ENCODE peak calls at places on chromosomes 5 and 9, in ten cellular contexts. N, J, D, R, L, Y, B, O, I and P are unnamed samples.

GRCh38 chr9:133603165-133603927 is 5.8 kb downstream of the FAM163B start:
- DNase-seq in N (no peak), J (no peak), D (no peak), R (no peak), L (no peak), Y (no peak), B (no peak), O (no peak), I (no peak), P (peak)

GRCh38 chr9:15282567-15282966 is 24.4 kb downstream of the TTC39B start:
- DNase-seq in N (no peak), J (no peak), D (no peak), R (no peak), L (no peak), Y (no peak), B (no peak), O (no peak), I (no peak), P (no peak)

GRCh38 chr5:32710859-32711692 is at the start of gene NPR3:
- DNase-seq in N (no peak), J (peak), D (peak), R (no peak), L (no peak), Y (peak), B (no peak), O (no peak), I (no peak), P (peak)

GRCh38 chr5:87229780-87230179 is 37.9 kb upstream of the RASA1 start:
- DNase-seq in N (no peak), J (no peak), D (peak), R (no peak), L (no peak), Y (no peak), B (no peak), O (no peak), I (no peak), P (no peak)

GRCh38 chr5:176788091-176788490 is 22.3 kb upstream of the UNC5A start:
- DNase-seq in N (no peak), J (no peak), D (no peak), R (no peak), L (no peak), Y (no peak), B (no peak), O (no peak), I (no peak), P (peak)

GRCh38 chr9:15299374-15299939 is 7.6 kb downstream of the TTC39B start:
- DNase-seq in N (no peak), J (no peak), D (no peak), R (no peak), L (no peak), Y (no peak), B (no peak), O (peak), I (no peak), P (no peak)

GRCh38 chr9:121107041-121107440 is 32.3 kb downstream of the CNTRL start:
- DNase-seq in N (no peak), J (peak), D (no peak), R (no peak), L (no peak), Y (no peak), B (no peak), O (no peak), I (no peak), P (no peak)

GRCh38 chr5:88691945-88692868 is 190.8 kb downstream of the MEF2C start:
- DNase-seq in N (no peak), J (no peak), D (no peak), R (peak), L (no peak), Y (no peak), B (no peak), O (no peak), I (no peak), P (peak)

GRCh38 chr9:87564111-87564510 is 66.4 kb downstream of the DAPK1 start:
- DNase-seq in N (no peak), J (no peak), D (no peak), R (no peak), L (no peak), Y (no peak), B (peak), O (no peak), I (no peak), P (no peak)

GRCh38 chr5:173886157-173886556 is 2.0 kb upstream of the CPEB4 start:
- DNase-seq in N (no peak), J (no peak), D (no peak), R (no peak), L (no peak), Y (no peak), B (no peak), O (no peak), I (no peak), P (no peak)

GRCh38 chr5:159459951-159460538 is 129.8 kb upstream of the IL12B start:
- DNase-seq in N (no peak), J (no peak), D (peak), R (no peak), L (no peak), Y (no peak), B (peak), O (no peak), I (no peak), P (no peak)

GRCh38 chr5:116378007-116378831 is 196.4 kb downstream of the SEMA6A start:
- DNase-seq in N (peak), J (no peak), D (no peak), R (no peak), L (no peak), Y (no peak), B (no peak), O (no peak), I (no peak), P (no peak)

GRCh38 chr9:88184986-88185385 is 46.7 kb upstream of the SPATA31C2 start:
- DNase-seq in N (peak), J (no peak), D (no peak), R (no peak), L (no peak), Y (no peak), B (no peak), O (no peak), I (no peak), P (no peak)

GRCh38 chr5:39190311-39191102 is 28.9 kb downstream of the FYB1 start:
- DNase-seq in N (no peak), J (no peak), D (no peak), R (no peak), L (no peak), Y (no peak), B (no peak), O (no peak), I (no peak), P (no peak)

GRCh38 chr5:61701877-61702602 is 370.0 kb downstream of the ZSWIM6 start:
- DNase-seq in N (no peak), J (no peak), D (no peak), R (no peak), L (no peak), Y (no peak), B (no peak), O (no peak), I (no peak), P (no peak)

GRCh38 chr9:132800038-132800648 is 77.9 kb downstream of the AK8 start:
- DNase-seq in N (peak), J (peak), D (peak), R (peak), L (peak), Y (peak), B (peak), O (peak), I (peak), P (peak)

GRCh38 chr5:674630-675011 is 18.5 kb downstream of the TPPP start:
- DNase-seq in N (no peak), J (no peak), D (no peak), R (no peak), L (no peak), Y (no peak), B (no peak), O (no peak), I (no peak), P (no peak)

GRCh38 chr9:94772654-94773303 is 46.3 kb downstream of the AOPEP start:
- DNase-seq in N (peak), J (no peak), D (peak), R (peak), L (no peak), Y (no peak), B (peak), O (no peak), I (no peak), P (no peak)

GRCh38 chr5:170333161-170333909 is 35.8 kb upstream of the LCP2 start:
- DNase-seq in N (no peak), J (no peak), D (no peak), R (no peak), L (no peak), Y (no peak), B (peak), O (peak), I (peak), P (peak)

GRCh38 chr5:179819296-179820126 is 1.2 kb upstream of the SQSTM1 start:
- DNase-seq in N (no peak), J (peak), D (peak), R (peak), L (peak), Y (peak), B (peak), O (no peak), I (no peak), P (peak)

GRCh38 chr9:35618325-35618727 is at the start of gene CD72:
- DNase-seq in N (no peak), J (no peak), D (no peak), R (no peak), L (peak), Y (no peak), B (no peak), O (no peak), I (no peak), P (peak)

GRCh38 chr9:111036068-111036789 is 2.0 kb downstream of the LPAR1 start:
- DNase-seq in N (peak), J (peak), D (peak), R (peak), L (no peak), Y (peak), B (peak), O (no peak), I (peak), P (peak)

GRCh38 chr5:61307611-61308010 is 24.4 kb upstream of the ZSWIM6 start:
- DNase-seq in N (no peak), J (no peak), D (no peak), R (no peak), L (no peak), Y (no peak), B (no peak), O (no peak), I (no peak), P (no peak)

GRCh38 chr9:89138463-89139390 is 39.9 kb downstream of the SHC3 start:
- DNase-seq in N (no peak), J (no peak), D (peak), R (no peak), L (no peak), Y (no peak), B (peak), O (no peak), I (no peak), P (no peak)

GRCh38 chr5:154390746-154391359 is 54.9 kb upstream of the SAP30L start:
- DNase-seq in N (no peak), J (no peak), D (no peak), R (no peak), L (no peak), Y (no peak), B (no peak), O (no peak), I (no peak), P (no peak)

GRCh38 chr5:44388504-44389409 is 463 bp downstream of the FGF10 start:
- DNase-seq in N (peak), J (no peak), D (peak), R (no peak), L (no peak), Y (peak), B (peak), O (no peak), I (no peak), P (peak)

GRCh38 chr9:38680827-38681226 is 39.1 kb downstream of the FAM240B start:
- DNase-seq in N (no peak), J (no peak), D (no peak), R (no peak), L (no peak), Y (no peak), B (peak), O (no peak), I (no peak), P (no peak)

GRCh38 chr5:62043289-62044274 is 262.4 kb upstream of the KIF2A start:
- DNase-seq in N (peak), J (no peak), D (no peak), R (no peak), L (no peak), Y (no peak), B (no peak), O (no peak), I (peak), P (peak)

GRCh38 chr5:37034955-37035354 is 158.4 kb downstream of the NIPBL start:
- DNase-seq in N (no peak), J (no peak), D (no peak), R (peak), L (no peak), Y (no peak), B (no peak), O (no peak), I (no peak), P (no peak)

GRCh38 chr9:135864447-135865049 is 42.8 kb downstream of the CAMSAP1 start:
- DNase-seq in N (no peak), J (peak), D (peak), R (peak), L (peak), Y (peak), B (peak), O (peak), I (peak), P (peak)